ENCODE peak calls at places on chromosome 11, in ten cellular contexts. V, N, A, I, M, L, X, O, Q and T are unnamed samples.

GRCh38 chr11:12090061-12090572 is 20.3 kb upstream of the MICAL2 start:
- DNase-seq in M (no peak), X (no peak), A (peak), V (no peak), O (no peak), I (peak), N (peak), L (no peak), Q (no peak), T (no peak)

GRCh38 chr11:116641561-116642045 is 131.2 kb downstream of the BUD13 start:
- DNase-seq in X (no peak), O (peak), I (no peak), M (peak), A (peak), Q (peak), N (peak), L (no peak), V (peak), T (no peak)

GRCh38 chr11:77322506-77322905 is 21.0 kb upstream of the GDPD4 start:
- DNase-seq in M (no peak), L (peak), Q (no peak), V (no peak), N (no peak), O (no peak), I (peak), X (no peak), A (peak), T (no peak)

GRCh38 chr11:33670250-33671011 is 30.2 kb downstream of the C11orf91 start:
- DNase-seq in A (peak), L (no peak), N (no peak), O (no peak), X (no peak), V (no peak), Q (no peak), M (no peak), I (peak), T (no peak)

GRCh38 chr11:104968365-104968855 is at the start of gene CASP4:
- DNase-seq in V (peak), Q (peak), N (peak), O (no peak), A (peak), X (no peak), M (peak), I (peak), L (no peak), T (no peak)

GRCh38 chr11:105670811-105671210 is 60.9 kb downstream of the GRIA4 start:
- DNase-seq in M (no peak), O (no peak), Q (no peak), X (no peak), A (peak), N (no peak), I (no peak), L (no peak), V (no peak), T (no peak)

GRCh38 chr11:76781861-76782500 is 1.2 kb upstream of the TSKU start:
- DNase-seq in O (no peak), L (no peak), Q (no peak), I (no peak), X (no peak), M (no peak), V (no peak), A (no peak), N (no peak), T (no peak)

GRCh38 chr11:119607726-119608125 is 121.3 kb downstream of the NECTIN1 start:
- DNase-seq in Q (no peak), N (no peak), V (no peak), L (peak), X (no peak), M (no peak), O (no peak), I (no peak), A (no peak), T (no peak)